ENCODE peak calls at places on chromosomes 5 and 9, in ten cellular contexts. One of them, this sample, is unnamed.

GRCh38 chr5:33423018-33423630 is 17.6 kb upstream of the TARS1 start:
- DNase-seq in Kasumi-1: peak; percentile 50
- DNase-seq in OCI-LY7: peak; percentile 39
- DNase-seq in AG20443: peak; percentile 33
- DNase-seq in stomach: no peak
- DNase-seq in Ammon's horn: no peak
- DNase-seq in iris pigment epithelial cell: peak; percentile 57
- DNase-seq in KBM-7: peak; percentile 41
- DNase-seq in NCI-H1436 treated with DMSO at 0.1 percent for 48 hours: no peak
- DNase-seq in SW 1271: peak; percentile 67
- DNase-seq in this sample: no peak

GRCh38 chr5:68368280-68368679 is 152.7 kb downstream of the PIK3R1 start:
- DNase-seq in Kasumi-1: no peak
- DNase-seq in OCI-LY7: no peak
- DNase-seq in AG20443: no peak
- DNase-seq in stomach: no peak
- DNase-seq in Ammon's horn: no peak
- DNase-seq in iris pigment epithelial cell: peak; percentile 22
- DNase-seq in KBM-7: no peak
- DNase-seq in NCI-H1436 treated with DMSO at 0.1 percent for 48 hours: no peak
- DNase-seq in SW 1271: no peak
- DNase-seq in this sample: no peak

GRCh38 chr9:125106285-125106893 is 36.9 kb downstream of the SCAI start:
- DNase-seq in Kasumi-1: no peak
- DNase-seq in OCI-LY7: no peak
- DNase-seq in AG20443: peak; percentile 18
- DNase-seq in stomach: no peak
- DNase-seq in Ammon's horn: no peak
- DNase-seq in iris pigment epithelial cell: peak; percentile 91
- DNase-seq in KBM-7: no peak
- DNase-seq in NCI-H1436 treated with DMSO at 0.1 percent for 48 hours: no peak
- DNase-seq in SW 1271: no peak
- DNase-seq in this sample: no peak

GRCh38 chr5:153782589-153783238 is 256.0 kb downstream of the FAM114A2 start:
- DNase-seq in Kasumi-1: no peak
- DNase-seq in OCI-LY7: no peak
- DNase-seq in AG20443: no peak
- DNase-seq in stomach: no peak
- DNase-seq in Ammon's horn: no peak
- DNase-seq in iris pigment epithelial cell: peak; percentile 30
- DNase-seq in KBM-7: no peak
- DNase-seq in NCI-H1436 treated with DMSO at 0.1 percent for 48 hours: no peak
- DNase-seq in SW 1271: no peak
- DNase-seq in this sample: no peak

GRCh38 chr9:87226896-87227295 is 270.8 kb upstream of the DAPK1 start:
- DNase-seq in Kasumi-1: no peak
- DNase-seq in OCI-LY7: no peak
- DNase-seq in AG20443: no peak
- DNase-seq in stomach: no peak
- DNase-seq in Ammon's horn: no peak
- DNase-seq in iris pigment epithelial cell: no peak
- DNase-seq in KBM-7: no peak
- DNase-seq in NCI-H1436 treated with DMSO at 0.1 percent for 48 hours: no peak
- DNase-seq in SW 1271: no peak
- DNase-seq in this sample: no peak

GRCh38 chr5:1724822-1725602 is 74.6 kb downstream of the MRPL36 start:
- DNase-seq in Kasumi-1: no peak
- DNase-seq in OCI-LY7: no peak
- DNase-seq in AG20443: peak; percentile 71
- DNase-seq in stomach: peak; percentile 13
- DNase-seq in Ammon's horn: no peak
- DNase-seq in iris pigment epithelial cell: peak; percentile 38
- DNase-seq in KBM-7: no peak
- DNase-seq in NCI-H1436 treated with DMSO at 0.1 percent for 48 hours: no peak
- DNase-seq in SW 1271: no peak
- DNase-seq in this sample: no peak

GRCh38 chr5:110705349-110705748 is 21.1 kb downstream of the TMEM232 start:
- DNase-seq in Kasumi-1: no peak
- DNase-seq in OCI-LY7: no peak
- DNase-seq in AG20443: no peak
- DNase-seq in stomach: no peak
- DNase-seq in Ammon's horn: no peak
- DNase-seq in iris pigment epithelial cell: no peak
- DNase-seq in KBM-7: no peak
- DNase-seq in NCI-H1436 treated with DMSO at 0.1 percent for 48 hours: no peak
- DNase-seq in SW 1271: no peak
- DNase-seq in this sample: no peak

GRCh38 chr5:173155912-173156311 is 11.6 kb downstream of the BNIP1 start:
- DNase-seq in Kasumi-1: no peak
- DNase-seq in OCI-LY7: no peak
- DNase-seq in AG20443: no peak
- DNase-seq in stomach: no peak
- DNase-seq in Ammon's horn: peak; percentile 80
- DNase-seq in iris pigment epithelial cell: no peak
- DNase-seq in KBM-7: no peak
- DNase-seq in NCI-H1436 treated with DMSO at 0.1 percent for 48 hours: no peak
- DNase-seq in SW 1271: no peak
- DNase-seq in this sample: no peak

GRCh38 chr9:16207161-16207560 is 654.3 kb downstream of the CCDC171 start:
- DNase-seq in Kasumi-1: no peak
- DNase-seq in OCI-LY7: no peak
- DNase-seq in AG20443: peak; percentile 38
- DNase-seq in stomach: no peak
- DNase-seq in Ammon's horn: no peak
- DNase-seq in iris pigment epithelial cell: peak; percentile 71
- DNase-seq in KBM-7: peak; percentile 3
- DNase-seq in NCI-H1436 treated with DMSO at 0.1 percent for 48 hours: no peak
- DNase-seq in SW 1271: no peak
- DNase-seq in this sample: no peak

GRCh38 chr5:25713259-25713658 is 1068.5 kb upstream of the CDH10 start:
- DNase-seq in Kasumi-1: peak; percentile 3
- DNase-seq in OCI-LY7: no peak
- DNase-seq in AG20443: no peak
- DNase-seq in stomach: no peak
- DNase-seq in Ammon's horn: no peak
- DNase-seq in iris pigment epithelial cell: no peak
- DNase-seq in KBM-7: peak; percentile 1
- DNase-seq in NCI-H1436 treated with DMSO at 0.1 percent for 48 hours: no peak
- DNase-seq in SW 1271: no peak
- DNase-seq in this sample: no peak

GRCh38 chr9:130680836-130681768 is 12.5 kb upstream of the EXOSC2 start:
- DNase-seq in Kasumi-1: peak; percentile 39
- DNase-seq in OCI-LY7: peak; percentile 25
- DNase-seq in AG20443: peak; percentile 96
- DNase-seq in stomach: peak; percentile 85
- DNase-seq in Ammon's horn: peak; percentile 59
- DNase-seq in iris pigment epithelial cell: peak; percentile 95
- DNase-seq in KBM-7: peak; percentile 76
- DNase-seq in NCI-H1436 treated with DMSO at 0.1 percent for 48 hours: peak; percentile 16
- DNase-seq in SW 1271: peak; percentile 86
- DNase-seq in this sample: peak; percentile 89

GRCh38 chr5:142561486-142562097 is 124.3 kb downstream of the FGF1 start:
- DNase-seq in Kasumi-1: no peak
- DNase-seq in OCI-LY7: no peak
- DNase-seq in AG20443: no peak
- DNase-seq in stomach: no peak
- DNase-seq in Ammon's horn: no peak
- DNase-seq in iris pigment epithelial cell: peak; percentile 21
- DNase-seq in KBM-7: no peak
- DNase-seq in NCI-H1436 treated with DMSO at 0.1 percent for 48 hours: no peak
- DNase-seq in SW 1271: no peak
- DNase-seq in this sample: no peak

GRCh38 chr5:179343021-179343781 is 2.1 kb downstream of the ADAMTS2 start:
- DNase-seq in Kasumi-1: no peak
- DNase-seq in OCI-LY7: no peak
- DNase-seq in AG20443: no peak
- DNase-seq in stomach: no peak
- DNase-seq in Ammon's horn: no peak
- DNase-seq in iris pigment epithelial cell: no peak
- DNase-seq in KBM-7: peak; percentile 46
- DNase-seq in NCI-H1436 treated with DMSO at 0.1 percent for 48 hours: no peak
- DNase-seq in SW 1271: no peak
- DNase-seq in this sample: no peak

GRCh38 chr5:72451771-72452505 is 55.3 kb downstream of the ZNF366 start:
- DNase-seq in Kasumi-1: no peak
- DNase-seq in OCI-LY7: peak; percentile 67
- DNase-seq in AG20443: peak; percentile 87
- DNase-seq in stomach: no peak
- DNase-seq in Ammon's horn: peak; percentile 16
- DNase-seq in iris pigment epithelial cell: peak; percentile 81
- DNase-seq in KBM-7: peak; percentile 45
- DNase-seq in NCI-H1436 treated with DMSO at 0.1 percent for 48 hours: peak; percentile 5
- DNase-seq in SW 1271: no peak
- DNase-seq in this sample: peak; percentile 23

GRCh38 chr5:128836571-128836970 is 128.7 kb upstream of the SLC27A6 start:
- DNase-seq in Kasumi-1: no peak
- DNase-seq in OCI-LY7: no peak
- DNase-seq in AG20443: no peak
- DNase-seq in stomach: no peak
- DNase-seq in Ammon's horn: no peak
- DNase-seq in iris pigment epithelial cell: no peak
- DNase-seq in KBM-7: no peak
- DNase-seq in NCI-H1436 treated with DMSO at 0.1 percent for 48 hours: no peak
- DNase-seq in SW 1271: no peak
- DNase-seq in this sample: no peak

GRCh38 chr5:151213803-151214613 is 9.9 kb downstream of the CCDC69 start:
- DNase-seq in Kasumi-1: peak; percentile 97
- DNase-seq in OCI-LY7: peak; percentile 97
- DNase-seq in AG20443: peak; percentile 70
- DNase-seq in stomach: peak; percentile 72
- DNase-seq in Ammon's horn: peak; percentile 66
- DNase-seq in iris pigment epithelial cell: peak; percentile 82
- DNase-seq in KBM-7: peak; percentile 96
- DNase-seq in NCI-H1436 treated with DMSO at 0.1 percent for 48 hours: no peak
- DNase-seq in SW 1271: no peak
- DNase-seq in this sample: peak; percentile 86

GRCh38 chr5:159052282-159053011 is 47.3 kb downstream of the EBF1 start:
- DNase-seq in Kasumi-1: no peak
- DNase-seq in OCI-LY7: peak; percentile 81
- DNase-seq in AG20443: no peak
- DNase-seq in stomach: no peak
- DNase-seq in Ammon's horn: no peak
- DNase-seq in iris pigment epithelial cell: no peak
- DNase-seq in KBM-7: no peak
- DNase-seq in NCI-H1436 treated with DMSO at 0.1 percent for 48 hours: no peak
- DNase-seq in SW 1271: no peak
- DNase-seq in this sample: no peak

GRCh38 chr5:59579101-59579885 is 314.2 kb downstream of the PDE4D start:
- DNase-seq in Kasumi-1: no peak
- DNase-seq in OCI-LY7: no peak
- DNase-seq in AG20443: no peak
- DNase-seq in stomach: no peak
- DNase-seq in Ammon's horn: peak; percentile 52
- DNase-seq in iris pigment epithelial cell: no peak
- DNase-seq in KBM-7: no peak
- DNase-seq in NCI-H1436 treated with DMSO at 0.1 percent for 48 hours: no peak
- DNase-seq in SW 1271: no peak
- DNase-seq in this sample: no peak

GRCh38 chr9:85960688-85961093 is 19.7 kb downstream of the NAA35 start:
- DNase-seq in Kasumi-1: no peak
- DNase-seq in OCI-LY7: no peak
- DNase-seq in AG20443: no peak
- DNase-seq in stomach: no peak
- DNase-seq in Ammon's horn: no peak
- DNase-seq in iris pigment epithelial cell: peak; percentile 60
- DNase-seq in KBM-7: no peak
- DNase-seq in NCI-H1436 treated with DMSO at 0.1 percent for 48 hours: no peak
- DNase-seq in SW 1271: no peak
- DNase-seq in this sample: no peak

GRCh38 chr9:125525846-125526619 is 181.0 kb downstream of the MAPKAP1 start:
- DNase-seq in Kasumi-1: no peak
- DNase-seq in OCI-LY7: no peak
- DNase-seq in AG20443: no peak
- DNase-seq in stomach: no peak
- DNase-seq in Ammon's horn: no peak
- DNase-seq in iris pigment epithelial cell: peak; percentile 61
- DNase-seq in KBM-7: no peak
- DNase-seq in NCI-H1436 treated with DMSO at 0.1 percent for 48 hours: no peak
- DNase-seq in SW 1271: no peak
- DNase-seq in this sample: no peak

GRCh38 chr9:80369641-80370040 is 797.9 kb downstream of the TLE4 start:
- DNase-seq in Kasumi-1: no peak
- DNase-seq in OCI-LY7: no peak
- DNase-seq in AG20443: no peak
- DNase-seq in stomach: no peak
- DNase-seq in Ammon's horn: no peak
- DNase-seq in iris pigment epithelial cell: peak; percentile 18
- DNase-seq in KBM-7: no peak
- DNase-seq in NCI-H1436 treated with DMSO at 0.1 percent for 48 hours: no peak
- DNase-seq in SW 1271: no peak
- DNase-seq in this sample: no peak

GRCh38 chr5:10594591-10595210 is 30.8 kb downstream of the ANKRD33B start:
- DNase-seq in Kasumi-1: no peak
- DNase-seq in OCI-LY7: no peak
- DNase-seq in AG20443: no peak
- DNase-seq in stomach: no peak
- DNase-seq in Ammon's horn: no peak
- DNase-seq in iris pigment epithelial cell: peak; percentile 67
- DNase-seq in KBM-7: no peak
- DNase-seq in NCI-H1436 treated with DMSO at 0.1 percent for 48 hours: no peak
- DNase-seq in SW 1271: peak; percentile 46
- DNase-seq in this sample: no peak

GRCh38 chr5:39040875-39041274 is 33.3 kb downstream of the RICTOR start:
- DNase-seq in Kasumi-1: no peak
- DNase-seq in OCI-LY7: no peak
- DNase-seq in AG20443: no peak
- DNase-seq in stomach: peak; percentile 31
- DNase-seq in Ammon's horn: no peak
- DNase-seq in iris pigment epithelial cell: no peak
- DNase-seq in KBM-7: no peak
- DNase-seq in NCI-H1436 treated with DMSO at 0.1 percent for 48 hours: no peak
- DNase-seq in SW 1271: no peak
- DNase-seq in this sample: peak; percentile 17

GRCh38 chr5:173556142-173557028 is 60.1 kb downstream of the BOD1 start:
- DNase-seq in Kasumi-1: no peak
- DNase-seq in OCI-LY7: no peak
- DNase-seq in AG20443: no peak
- DNase-seq in stomach: no peak
- DNase-seq in Ammon's horn: peak; percentile 33
- DNase-seq in iris pigment epithelial cell: no peak
- DNase-seq in KBM-7: no peak
- DNase-seq in NCI-H1436 treated with DMSO at 0.1 percent for 48 hours: no peak
- DNase-seq in SW 1271: no peak
- DNase-seq in this sample: no peak

GRCh38 chr9:127970401-127971313 is 10.1 kb downstream of the EEIG1 start:
- DNase-seq in Kasumi-1: no peak
- DNase-seq in OCI-LY7: peak; percentile 91
- DNase-seq in AG20443: no peak
- DNase-seq in stomach: no peak
- DNase-seq in Ammon's horn: no peak
- DNase-seq in iris pigment epithelial cell: no peak
- DNase-seq in KBM-7: no peak
- DNase-seq in NCI-H1436 treated with DMSO at 0.1 percent for 48 hours: peak; percentile 46
- DNase-seq in SW 1271: no peak
- DNase-seq in this sample: peak; percentile 57

GRCh38 chr5:162209005-162209605 is 141.5 kb downstream of the GABRG2 start:
- DNase-seq in Kasumi-1: peak; percentile 80
- DNase-seq in OCI-LY7: peak; percentile 45
- DNase-seq in AG20443: no peak
- DNase-seq in stomach: peak; percentile 26
- DNase-seq in Ammon's horn: peak; percentile 71
- DNase-seq in iris pigment epithelial cell: peak; percentile 2
- DNase-seq in KBM-7: peak; percentile 80
- DNase-seq in NCI-H1436 treated with DMSO at 0.1 percent for 48 hours: no peak
- DNase-seq in SW 1271: peak; percentile 17
- DNase-seq in this sample: peak; percentile 47

GRCh38 chr5:1519631-1520141 is 4.1 kb downstream of the LPCAT1 start:
- DNase-seq in Kasumi-1: no peak
- DNase-seq in OCI-LY7: no peak
- DNase-seq in AG20443: no peak
- DNase-seq in stomach: no peak
- DNase-seq in Ammon's horn: no peak
- DNase-seq in iris pigment epithelial cell: no peak
- DNase-seq in KBM-7: no peak
- DNase-seq in NCI-H1436 treated with DMSO at 0.1 percent for 48 hours: no peak
- DNase-seq in SW 1271: no peak
- DNase-seq in this sample: peak; percentile 4

GRCh38 chr5:79236970-79237734 is 1.2 kb downstream of the JMY start:
- DNase-seq in Kasumi-1: no peak
- DNase-seq in OCI-LY7: peak; percentile 54
- DNase-seq in AG20443: peak; percentile 57
- DNase-seq in stomach: peak; percentile 53
- DNase-seq in Ammon's horn: peak; percentile 28
- DNase-seq in iris pigment epithelial cell: peak; percentile 46
- DNase-seq in KBM-7: peak; percentile 46
- DNase-seq in NCI-H1436 treated with DMSO at 0.1 percent for 48 hours: no peak
- DNase-seq in SW 1271: no peak
- DNase-seq in this sample: peak; percentile 44